ENCODE peak calls at places on chromosome 16, in six cellular contexts. P, N, L, Q, Z and F are unnamed samples.

GRCh38 chr16:80602894-80603293 is 62.1 kb downstream of the DYNLRB2 start:
- DNase-seq in P (no peak), N (no peak), L (no peak), Q (no peak), Z (no peak), F (no peak)

GRCh38 chr16:9966569-9967157 is 215.6 kb downstream of the GRIN2A start:
- DNase-seq in P (peak), N (no peak), L (no peak), Q (peak), Z (no peak), F (no peak)

GRCh38 chr16:60151987-60152386 is 1417.9 kb upstream of the GOT2 start:
- DNase-seq in P (no peak), N (no peak), L (no peak), Q (no peak), Z (no peak), F (no peak)

GRCh38 chr16:71648921-71649320 is 22.9 kb downstream of the MARVELD3 start:
- DNase-seq in P (no peak), N (no peak), L (no peak), Q (no peak), Z (no peak), F (no peak)

GRCh38 chr16:76428858-76429257 is 151.7 kb downstream of the CNTNAP4 start:
- DNase-seq in P (no peak), N (no peak), L (no peak), Q (no peak), Z (no peak), F (no peak)

GRCh38 chr16:55735120-55735781 is 79.5 kb downstream of the SLC6A2 start:
- DNase-seq in P (no peak), N (no peak), L (no peak), Q (no peak), Z (no peak), F (no peak)

GRCh38 chr16:53843084-53843483 is 139.1 kb downstream of the FTO start:
- DNase-seq in P (no peak), N (no peak), L (no peak), Q (no peak), Z (no peak), F (no peak)

GRCh38 chr16:64375386-64375980 is 746.4 kb downstream of the CDH11 start:
- DNase-seq in P (no peak), N (no peak), L (no peak), Q (no peak), Z (no peak), F (no peak)

GRCh38 chr16:30665830-30666190 is 7.6 kb downstream of the FBRS start:
- DNase-seq in P (no peak), N (no peak), L (no peak), Q (no peak), Z (no peak), F (no peak)

GRCh38 chr16:9096416-9096952 is 5.0 kb downstream of the HAPSTR1 start:
- DNase-seq in P (no peak), N (no peak), L (no peak), Q (no peak), Z (no peak), F (no peak)

GRCh38 chr16:68311316-68311620 is 449 bp downstream of the PRMT7 start:
- DNase-seq in P (no peak), N (no peak), L (no peak), Q (peak), Z (no peak), F (no peak)

GRCh38 chr16:55447231-55447630 is 31.8 kb upstream of the MMP2 start:
- DNase-seq in P (no peak), N (no peak), L (no peak), Q (no peak), Z (no peak), F (no peak)

GRCh38 chr16:89510526-89510925 is 2.3 kb downstream of the SPG7 start:
- DNase-seq in P (no peak), N (no peak), L (no peak), Q (no peak), Z (no peak), F (no peak)

GRCh38 chr16:27386674-27387073 is 15.3 kb upstream of the IL21R start:
- DNase-seq in P (no peak), N (no peak), L (no peak), Q (no peak), Z (no peak), F (no peak)

GRCh38 chr16:31713945-31714898 is 159.4 kb upstream of the ZNF267 start:
- DNase-seq in P (peak), N (no peak), L (no peak), Q (peak), Z (no peak), F (no peak)

GRCh38 chr16:5633845-5634440 is 536.3 kb upstream of the EEF2KMT start:
- DNase-seq in P (peak), N (no peak), L (no peak), Q (no peak), Z (no peak), F (no peak)

GRCh38 chr16:81626181-81626674 is 152.9 kb upstream of the PLCG2 start:
- DNase-seq in P (no peak), N (no peak), L (no peak), Q (peak), Z (no peak), F (no peak)

GRCh38 chr16:1134776-1135458 is 18.0 kb upstream of the CACNA1H start:
- DNase-seq in P (no peak), N (no peak), L (no peak), Q (no peak), Z (no peak), F (no peak)

GRCh38 chr16:51508813-51509212 is 357.7 kb upstream of the SALL1 start:
- DNase-seq in P (no peak), N (no peak), L (no peak), Q (no peak), Z (peak), F (no peak)

GRCh38 chr16:11094838-11095565 is 150.6 kb downstream of the CLEC16A start:
- DNase-seq in P (peak), N (no peak), L (no peak), Q (peak), Z (no peak), F (no peak)

GRCh38 chr16:77807-78443 is at the start of gene MPG:
- DNase-seq in P (peak), N (peak), L (peak), Q (peak), Z (no peak), F (peak)

GRCh38 chr16:84889066-84889465 is 69.3 kb downstream of the CRISPLD2 start:
- DNase-seq in P (no peak), N (no peak), L (no peak), Q (no peak), Z (no peak), F (no peak)

GRCh38 chr16:53967172-53967571 is 263.2 kb downstream of the FTO start:
- DNase-seq in P (no peak), N (no peak), L (peak), Q (no peak), Z (no peak), F (no peak)

GRCh38 chr16:72355561-72355960 is 183.6 kb upstream of the PMFBP1 start:
- DNase-seq in P (no peak), N (no peak), L (no peak), Q (no peak), Z (no peak), F (no peak)